ENCODE peak calls at places on chromosomes 1 and 21, in six cellular contexts. One of them, this sample, is unnamed.

GRCh38 chr1:95254959-95255358 is 20.9 kb downstream of the RWDD3 start:
- DNase-seq in aorta: no peak
- DNase-seq in heart right ventricle: no peak
- DNase-seq in neural progenitor cell: no peak
- DNase-seq in coronary artery: no peak
- DNase-seq in CD4-positive, alpha-beta T cell: no peak
- DNase-seq in this sample: no peak

GRCh38 chr1:39976732-39977131 is 21.8 kb downstream of the MFSD2A start:
- DNase-seq in aorta: no peak
- DNase-seq in heart right ventricle: no peak
- DNase-seq in neural progenitor cell: peak; percentile 51
- DNase-seq in coronary artery: no peak
- DNase-seq in CD4-positive, alpha-beta T cell: no peak
- DNase-seq in this sample: no peak

GRCh38 chr21:38086580-38086979 is 170.2 kb upstream of the KCNJ15 start:
- DNase-seq in aorta: no peak
- DNase-seq in heart right ventricle: no peak
- DNase-seq in neural progenitor cell: no peak
- DNase-seq in coronary artery: no peak
- DNase-seq in CD4-positive, alpha-beta T cell: no peak
- DNase-seq in this sample: no peak

GRCh38 chr1:27789511-27790154 is 16.6 kb downstream of the STX12 start:
- DNase-seq in aorta: no peak
- DNase-seq in heart right ventricle: peak; percentile 66
- DNase-seq in neural progenitor cell: no peak
- DNase-seq in coronary artery: no peak
- DNase-seq in CD4-positive, alpha-beta T cell: no peak
- DNase-seq in this sample: no peak

GRCh38 chr1:210201671-210202070 is 30.9 kb upstream of the SERTAD4 start:
- DNase-seq in aorta: no peak
- DNase-seq in heart right ventricle: no peak
- DNase-seq in neural progenitor cell: no peak
- DNase-seq in coronary artery: no peak
- DNase-seq in CD4-positive, alpha-beta T cell: no peak
- DNase-seq in this sample: no peak

GRCh38 chr1:169201084-169201619 is 94.7 kb downstream of the ATP1B1 start:
- DNase-seq in aorta: no peak
- DNase-seq in heart right ventricle: no peak
- DNase-seq in neural progenitor cell: no peak
- DNase-seq in coronary artery: no peak
- DNase-seq in CD4-positive, alpha-beta T cell: no peak
- DNase-seq in this sample: no peak

GRCh38 chr21:18493420-18493819 is 89.8 kb upstream of the TMPRSS15 start:
- DNase-seq in aorta: no peak
- DNase-seq in heart right ventricle: no peak
- DNase-seq in neural progenitor cell: no peak
- DNase-seq in coronary artery: no peak
- DNase-seq in CD4-positive, alpha-beta T cell: no peak
- DNase-seq in this sample: no peak

GRCh38 chr1:242523282-242523967 is 1.1 kb downstream of the PLD5 start:
- DNase-seq in aorta: no peak
- DNase-seq in heart right ventricle: no peak
- DNase-seq in neural progenitor cell: peak; percentile 51
- DNase-seq in coronary artery: no peak
- DNase-seq in CD4-positive, alpha-beta T cell: no peak
- DNase-seq in this sample: no peak

GRCh38 chr1:67261646-67262045 is 46.0 kb upstream of the IL12RB2 start:
- DNase-seq in aorta: no peak
- DNase-seq in heart right ventricle: no peak
- DNase-seq in neural progenitor cell: peak; percentile 44
- DNase-seq in coronary artery: no peak
- DNase-seq in CD4-positive, alpha-beta T cell: no peak
- DNase-seq in this sample: no peak

GRCh38 chr1:40078512-40079333 is 18.3 kb downstream of the PPT1 start:
- DNase-seq in aorta: no peak
- DNase-seq in heart right ventricle: peak; percentile 44
- DNase-seq in neural progenitor cell: peak; percentile 69
- DNase-seq in coronary artery: no peak
- DNase-seq in CD4-positive, alpha-beta T cell: no peak
- DNase-seq in this sample: no peak

GRCh38 chr1:214427871-214428277 is 123.5 kb downstream of the PTPN14 start:
- DNase-seq in aorta: no peak
- DNase-seq in heart right ventricle: no peak
- DNase-seq in neural progenitor cell: no peak
- DNase-seq in coronary artery: no peak
- DNase-seq in CD4-positive, alpha-beta T cell: peak; percentile 62
- DNase-seq in this sample: no peak

GRCh38 chr1:46618746-46619415 is 2.3 kb upstream of the MOB3C start:
- DNase-seq in aorta: no peak
- DNase-seq in heart right ventricle: no peak
- DNase-seq in neural progenitor cell: no peak
- DNase-seq in coronary artery: no peak
- DNase-seq in CD4-positive, alpha-beta T cell: no peak
- DNase-seq in this sample: no peak

GRCh38 chr21:39123375-39123774 is 59.9 kb downstream of the PSMG1 start:
- DNase-seq in aorta: no peak
- DNase-seq in heart right ventricle: no peak
- DNase-seq in neural progenitor cell: no peak
- DNase-seq in coronary artery: no peak
- DNase-seq in CD4-positive, alpha-beta T cell: no peak
- DNase-seq in this sample: no peak
- H3K27ac ChIP-seq in aorta: no peak overlapping the region
- H3K27ac ChIP-seq in heart right ventricle: no peak overlapping the region
- H3K27ac ChIP-seq in neural progenitor cell: no peak overlapping the region
- H3K27ac ChIP-seq in coronary artery: no peak overlapping the region
- H3K27ac ChIP-seq in CD4-positive, alpha-beta T cell: no peak overlapping the region
- H3K27ac ChIP-seq in this sample: no peak overlapping the region

GRCh38 chr1:22717038-22717758 is 6.6 kb downstream of the EPHB2 start:
- DNase-seq in aorta: no peak
- DNase-seq in heart right ventricle: no peak
- DNase-seq in neural progenitor cell: peak; percentile 41
- DNase-seq in coronary artery: no peak
- DNase-seq in CD4-positive, alpha-beta T cell: no peak
- DNase-seq in this sample: no peak
- H3K27ac ChIP-seq in aorta: no peak overlapping the region
- H3K27ac ChIP-seq in heart right ventricle: no peak overlapping the region
- H3K27ac ChIP-seq in neural progenitor cell: no peak overlapping the region
- H3K27ac ChIP-seq in coronary artery: no peak overlapping the region
- H3K27ac ChIP-seq in CD4-positive, alpha-beta T cell: no peak overlapping the region
- H3K27ac ChIP-seq in this sample: no peak overlapping the region

DNA sequence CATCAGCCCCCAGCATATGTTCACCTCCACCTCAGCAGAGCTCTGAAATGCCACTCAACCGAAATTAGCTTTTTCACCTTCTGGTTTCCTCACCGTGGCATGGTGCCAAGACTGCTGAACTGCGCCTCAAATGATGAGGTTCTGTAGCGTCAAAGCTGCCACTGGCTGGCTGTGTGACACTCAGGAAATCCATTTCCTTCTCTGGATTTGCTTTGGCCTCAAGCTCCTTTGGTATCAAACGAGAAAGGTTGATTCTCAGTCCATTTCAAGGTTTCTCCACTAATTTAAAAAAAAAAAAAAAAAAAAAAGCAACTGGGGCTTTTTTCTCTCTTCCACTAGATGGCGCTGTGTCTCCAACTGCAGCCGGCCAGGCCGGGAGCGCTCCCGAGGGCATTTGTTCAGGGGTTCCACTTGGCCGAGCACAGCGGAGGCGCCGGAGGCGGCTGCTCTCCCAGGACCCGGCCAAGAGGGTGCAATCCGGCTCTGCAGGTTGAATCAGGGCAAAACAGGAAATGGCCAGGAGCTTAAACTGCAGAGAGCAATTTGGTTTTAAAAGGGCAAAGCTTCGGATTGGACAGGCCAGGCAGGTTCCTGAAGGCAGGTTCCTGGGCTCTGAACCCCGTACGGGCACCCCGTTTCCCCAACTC is 26.5 kb upstream of the PLA2G2C start:
- DNase-seq in aorta: peak; percentile 64
- DNase-seq in heart right ventricle: peak; percentile 50
- DNase-seq in neural progenitor cell: peak; percentile 92
- DNase-seq in coronary artery: no peak
- DNase-seq in CD4-positive, alpha-beta T cell: peak; percentile 25
- DNase-seq in this sample: peak; percentile 85
- H3K27ac ChIP-seq in aorta: no peak overlapping the region
- H3K27ac ChIP-seq in heart right ventricle: no peak overlapping the region
- H3K27ac ChIP-seq in neural progenitor cell: no peak overlapping the region
- H3K27ac ChIP-seq in coronary artery: no peak overlapping the region
- H3K27ac ChIP-seq in CD4-positive, alpha-beta T cell: no peak overlapping the region
- H3K27ac ChIP-seq in this sample: no peak overlapping the region

GRCh38 chr1:212283741-212284140 is 1.5 kb upstream of the PPP2R5A start:
- DNase-seq in aorta: no peak
- DNase-seq in heart right ventricle: no peak
- DNase-seq in neural progenitor cell: no peak
- DNase-seq in coronary artery: no peak
- DNase-seq in CD4-positive, alpha-beta T cell: no peak
- DNase-seq in this sample: no peak

GRCh38 chr1:212284744-212285684 is at the start of gene PPP2R5A:
- DNase-seq in aorta: peak; percentile 99
- DNase-seq in heart right ventricle: peak; percentile 99
- DNase-seq in neural progenitor cell: peak; percentile 100
- DNase-seq in coronary artery: peak; percentile 100
- DNase-seq in CD4-positive, alpha-beta T cell: peak; percentile 98
- DNase-seq in this sample: peak; percentile 99

GRCh38 chr1:212286437-212287131 is 1.4 kb downstream of the PPP2R5A start:
- DNase-seq in aorta: no peak
- DNase-seq in heart right ventricle: peak; percentile 13
- DNase-seq in neural progenitor cell: peak; percentile 11
- DNase-seq in coronary artery: peak; percentile 72
- DNase-seq in CD4-positive, alpha-beta T cell: no peak
- DNase-seq in this sample: no peak

GRCh38 chr1:212285685-212286436 is 651 bp downstream of the PPP2R5A start:
- DNase-seq in aorta: peak; percentile 84
- DNase-seq in heart right ventricle: peak; percentile 55
- DNase-seq in neural progenitor cell: peak; percentile 78
- DNase-seq in coronary artery: peak; percentile 86
- DNase-seq in CD4-positive, alpha-beta T cell: peak; percentile 67
- DNase-seq in this sample: peak; percentile 88

DNA sequence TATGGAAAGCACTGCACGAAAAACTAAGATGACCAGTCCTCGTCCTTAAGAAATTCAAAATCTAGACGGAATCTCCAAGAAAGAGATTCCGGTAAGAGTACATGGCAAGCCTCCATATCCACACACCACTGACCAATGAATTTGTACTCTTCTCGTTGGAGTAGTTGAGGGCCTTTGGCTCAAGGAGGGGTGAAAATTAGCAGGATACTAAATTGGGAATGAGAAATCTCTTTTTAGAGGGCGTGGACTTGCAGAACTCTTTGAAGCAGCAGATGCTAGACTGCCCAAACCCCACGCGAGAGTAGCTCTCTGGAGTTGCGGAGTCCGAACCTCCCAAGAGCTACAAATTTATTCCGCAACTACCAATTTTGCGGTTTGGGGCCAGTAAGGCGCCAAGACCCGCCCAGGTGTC is 872 bp upstream of the PPP2R5A start:
- DNase-seq in aorta: no peak
- DNase-seq in heart right ventricle: no peak
- DNase-seq in neural progenitor cell: no peak
- DNase-seq in coronary artery: no peak
- DNase-seq in CD4-positive, alpha-beta T cell: no peak
- DNase-seq in this sample: no peak
- H3K27ac ChIP-seq in aorta: peak overlapping the region; percentile 81
- H3K27ac ChIP-seq in heart right ventricle: peak overlapping the region; percentile 89
- H3K27ac ChIP-seq in neural progenitor cell: no peak overlapping the region
- H3K27ac ChIP-seq in coronary artery: peak overlapping the region; percentile 78
- H3K27ac ChIP-seq in CD4-positive, alpha-beta T cell: peak overlapping the region; percentile 76
- H3K27ac ChIP-seq in this sample: peak overlapping the region; percentile 92

This sample was measured in right cardiac atrium.